ENCODE peak calls at places on chromosomes 11 and 22, in four cellular contexts. X is OCI-LY7, Y is HCT116, Z is PC-3. V is an unnamed sample.

GRCh38 chr22:25008666-25009065 is 56.1 kb downstream of the KIAA1671 start:
- DNase-seq in X (no peak), Y (no peak), Z (peak; percentile 61), V (no peak)

GRCh38 chr11:61827573-61828378 is at the start of gene FADS2:
- DNase-seq in X (no peak), Y (no peak), Z (peak; percentile 93), V (peak; percentile 94)

GRCh38 chr11:2530131-2530854 is 85.5 kb downstream of the KCNQ1 start:
- DNase-seq in X (no peak), Y (no peak), Z (no peak), V (no peak)

GRCh38 chr11:24963879-24964278 is 467.0 kb downstream of the LUZP2 start:
- DNase-seq in X (no peak), Y (no peak), Z (peak; percentile 4), V (no peak)

GRCh38 chr11:121889931-121890330 is 226.1 kb downstream of the BLID start:
- DNase-seq in X (no peak), Y (no peak), Z (peak; percentile 92), V (no peak)

GRCh38 chr11:70430122-70430521 is 31.8 kb downstream of the CTTN start:
- DNase-seq in X (no peak), Y (no peak), Z (no peak), V (no peak)

GRCh38 chr11:72688929-72689328 is 14.7 kb upstream of the PDE2A start:
- DNase-seq in X (no peak), Y (no peak), Z (no peak), V (no peak)

GRCh38 chr11:64284048-64284961 is at the start of gene BAD:
- DNase-seq in X (peak; percentile 94), Y (peak; percentile 82), Z (peak; percentile 97), V (peak; percentile 98)

GRCh38 chr11:86228967-86229330 is 15.6 kb upstream of the EED start:
- DNase-seq in X (no peak), Y (no peak), Z (peak; percentile 24), V (no peak)

GRCh38 chr11:46294365-46295309 is 17.2 kb downstream of the CREB3L1 start:
- DNase-seq in X (no peak), Y (no peak), Z (peak; percentile 58), V (no peak)

GRCh38 chr11:46295312-46295995 is 18.0 kb downstream of the CREB3L1 start:
- DNase-seq in X (peak; percentile 36), Y (no peak), Z (no peak), V (peak; percentile 60)

GRCh38 chr11:12729941-12730340 is 55.7 kb downstream of the TEAD1 start:
- DNase-seq in X (no peak), Y (no peak), Z (peak; percentile 45), V (no peak)

GRCh38 chr11:9609841-9610240 is 36.4 kb downstream of the WEE1 start:
- DNase-seq in X (no peak), Y (no peak), Z (no peak), V (no peak)

GRCh38 chr11:94459576-94459975 is 34.1 kb downstream of the MRE11 start:
- DNase-seq in X (no peak), Y (no peak), Z (no peak), V (no peak)

GRCh38 chr11:101584129-101584515 is 315 bp upstream of the TRPC6 start:
- DNase-seq in X (no peak), Y (no peak), Z (no peak), V (no peak)

GRCh38 chr11:130088909-130089668 is 19.4 kb downstream of the APLP2 start:
- DNase-seq in X (no peak), Y (no peak), Z (no peak), V (no peak)

GRCh38 chr11:61793084-61793828 is 545 bp downstream of the FEN1 start:
- DNase-seq in X (no peak), Y (no peak), Z (peak; percentile 13), V (no peak)

GRCh38 chr11:44680982-44681597 is 45.7 kb upstream of the TSPAN18 start:
- DNase-seq in X (no peak), Y (no peak), Z (peak; percentile 26), V (no peak)

GRCh38 chr11:68659158-68659921 is 25.0 kb upstream of the GAL start:
- DNase-seq in X (no peak), Y (no peak), Z (peak; percentile 89), V (no peak)

GRCh38 chr22:36873614-36874308 is 13.0 kb downstream of the NCF4 start:
- DNase-seq in X (peak; percentile 33), Y (peak; percentile 37), Z (peak; percentile 55), V (no peak)

GRCh38 chr11:21556936-21557335 is 635.9 kb upstream of the ANO5 start:
- DNase-seq in X (no peak), Y (no peak), Z (no peak), V (no peak)

GRCh38 chr11:2746401-2747230 is 46.8 kb upstream of the KCNQ1OT1 start:
- DNase-seq in X (no peak), Y (no peak), Z (no peak), V (no peak)

GRCh38 chr22:17777005-17777716 is 2.9 kb upstream of the BID start:
- DNase-seq in X (peak; percentile 87), Y (no peak), Z (no peak), V (peak; percentile 89)

GRCh38 chr11:110086892-110087309 is 6.3 kb upstream of the ZC3H12C start:
- DNase-seq in X (no peak), Y (no peak), Z (peak; percentile 62), V (no peak)

GRCh38 chr22:43110927-43111623 is 525 bp downstream of the BIK start:
- DNase-seq in X (peak; percentile 89), Y (no peak), Z (peak; percentile 35), V (no peak)

GRCh38 chr11:110896358-110896757 is 184.1 kb upstream of the ARHGAP20 start:
- DNase-seq in X (no peak), Y (no peak), Z (no peak), V (no peak)

GRCh38 chr11:3984896-3985295 is 109.7 kb upstream of the RRM1 start:
- DNase-seq in X (peak; percentile 50), Y (no peak), Z (no peak), V (peak; percentile 66)

GRCh38 chr11:70016666-70017347 is 61.3 kb upstream of the ANO1 start:
- DNase-seq in X (no peak), Y (peak; percentile 76), Z (peak; percentile 100), V (no peak)

GRCh38 chr11:132898021-132898420 is 634.3 kb downstream of the OPCML start:
- DNase-seq in X (no peak), Y (no peak), Z (no peak), V (no peak)
- H3K9me2 ChIP-seq in X (no peaks in the 10 kb centered on the region), Y (no peaks in the 10 kb centered on the region), Z (no peaks in the 10 kb centered on the region), V (no peaks in the 10 kb centered on the region)

GRCh38 chr22:47237890-47238480 is 475.5 kb downstream of the TBC1D22A start:
- DNase-seq in X (no peak), Y (no peak), Z (no peak), V (no peak)
- H3K9me3 ChIP-seq in X (no peaks in the 10 kb centered on the region), Y (peaks cover 4% of the 10 kb centered on the region), Z (no peaks in the 10 kb centered on the region), V (no peaks in the 10 kb centered on the region)

GRCh38 chr11:74683279-74683871 is 47.9 kb downstream of the CHRDL2 start:
- DNase-seq in X (no peak), Y (no peak), Z (no peak), V (no peak)
- H3K9me2 ChIP-seq in X (no peaks in the 10 kb centered on the region), Y (no peaks in the 10 kb centered on the region), Z (no peaks in the 10 kb centered on the region), V (no peaks in the 10 kb centered on the region)

DNA sequence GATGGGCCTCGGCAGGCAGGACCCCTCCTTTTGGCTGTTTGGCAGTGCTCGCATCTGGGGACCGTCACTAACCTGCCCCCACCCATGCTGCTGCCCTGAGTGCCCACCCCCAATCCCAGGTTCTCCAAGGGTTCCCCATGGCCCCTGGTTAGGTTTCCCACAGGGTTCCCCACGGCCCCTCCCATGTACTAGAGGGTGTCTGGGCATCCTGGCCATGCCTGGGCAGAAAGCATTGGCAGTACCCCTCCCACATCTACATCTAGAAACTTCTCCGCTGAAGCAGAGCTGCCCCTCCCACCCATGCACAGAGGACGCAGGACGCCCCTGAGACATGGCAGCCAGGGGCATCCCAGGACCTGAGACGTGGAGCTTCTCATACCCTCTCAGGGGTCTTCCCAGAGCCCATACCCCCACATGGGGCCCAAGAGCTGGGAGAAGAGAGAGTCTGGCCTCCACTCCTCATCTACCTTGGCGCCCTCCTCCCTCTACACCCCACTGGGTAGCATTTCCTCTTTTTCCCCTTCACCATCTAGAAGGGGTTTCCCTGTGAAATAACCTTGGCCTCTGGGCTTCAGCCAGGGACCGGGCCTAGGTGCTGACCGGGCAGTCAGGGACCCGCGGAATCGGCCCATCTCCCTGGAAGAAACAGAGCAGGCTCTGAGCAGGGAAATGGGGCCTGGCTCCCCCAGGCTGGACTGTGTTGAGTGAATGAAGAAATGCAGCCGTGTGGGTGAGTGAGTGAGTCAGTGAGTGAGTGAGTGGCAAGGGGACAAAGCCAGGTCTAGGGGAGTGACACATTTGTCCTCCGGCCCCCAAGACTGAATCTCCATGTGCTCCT is 987.3 kb downstream of the BRD1 start:
- DNase-seq in X (no peak), Y (no peak), Z (no peak), V (peak; percentile 40)
- H3K9me3 ChIP-seq in X (no peaks in the 10 kb centered on the region), Y (no peaks in the 10 kb centered on the region), Z (no peaks in the 10 kb centered on the region), V (no peaks in the 10 kb centered on the region)

DNA sequence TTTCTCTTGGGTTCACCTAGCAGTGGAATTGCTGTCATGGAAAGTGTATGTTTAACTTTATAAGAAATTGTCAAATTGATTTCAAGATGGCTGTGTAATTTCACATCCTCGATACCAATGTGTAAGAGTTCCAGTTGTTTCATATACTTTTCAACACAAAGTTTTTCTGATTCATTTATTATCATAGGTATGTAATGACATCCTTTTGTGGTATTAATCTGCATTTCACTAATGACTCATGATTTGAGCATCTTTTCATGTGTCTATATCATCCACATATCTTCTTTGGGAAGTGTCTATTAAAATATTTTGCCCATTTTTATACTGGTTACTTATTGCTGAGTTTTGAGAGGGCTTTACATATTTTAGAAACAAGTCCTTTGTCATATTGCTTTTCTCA is 17.0 kb upstream of the GLYATL1B start:
- DNase-seq in X (no peak), Y (no peak), Z (peak; percentile 32), V (no peak)
- H3K9me2 ChIP-seq in X (no peaks in the 10 kb centered on the region), Y (no peaks in the 10 kb centered on the region), Z (no peaks in the 10 kb centered on the region), V (no peaks in the 10 kb centered on the region)

GRCh38 chr11:78377625-78378418 is 39.8 kb downstream of the GAB2 start:
- DNase-seq in X (no peak), Y (no peak), Z (no peak), V (no peak)

GRCh38 chr11:78376858-78377257 is 40.8 kb downstream of the GAB2 start:
- DNase-seq in X (no peak), Y (no peak), Z (no peak), V (no peak)

GRCh38 chr11:78381867-78382266 is 35.8 kb downstream of the GAB2 start:
- DNase-seq in X (no peak), Y (no peak), Z (no peak), V (no peak)

GRCh38 chr11:78380615-78381029 is 37.0 kb downstream of the GAB2 start:
- DNase-seq in X (no peak), Y (no peak), Z (no peak), V (no peak)

DNA sequence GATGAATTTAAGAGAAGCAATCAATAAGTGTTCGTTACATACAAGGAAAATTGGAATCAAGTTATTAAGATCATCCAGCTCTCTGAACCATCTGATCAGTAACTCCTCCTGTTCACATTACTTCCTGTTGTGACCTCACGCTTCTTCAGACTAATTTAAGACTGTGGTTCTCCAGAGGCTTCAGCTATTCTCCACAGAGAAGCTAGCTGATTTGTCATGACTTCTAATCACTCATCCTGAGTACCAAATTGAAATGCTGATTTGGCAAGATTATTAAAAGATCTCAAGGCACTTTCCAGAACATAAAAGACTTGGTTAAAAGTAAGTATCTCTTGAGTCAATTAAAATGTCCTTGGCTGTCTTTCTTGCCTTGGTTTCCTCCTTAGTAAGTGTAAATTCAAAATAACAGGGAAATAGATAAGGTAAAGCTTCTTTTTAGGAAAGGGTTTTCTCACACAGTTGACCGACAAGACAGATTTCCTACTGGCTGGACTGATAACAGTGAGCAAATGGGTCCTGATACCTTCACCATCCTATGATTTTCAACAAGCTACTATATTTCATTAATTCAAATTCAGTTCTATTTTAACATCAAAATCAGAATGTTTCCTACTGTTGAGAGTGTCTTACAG is 38.5 kb downstream of the GAB2 start:
- DNase-seq in X (no peak), Y (no peak), Z (no peak), V (peak; percentile 54)
- H3K9me3 ChIP-seq in X (no peaks in the 10 kb centered on the region), Y (no peaks in the 10 kb centered on the region), Z (no peaks in the 10 kb centered on the region), V (no peaks in the 10 kb centered on the region)